ENCODE peak calls at places on chromosomes 11 and 22, in six cellular contexts. C, Z, N, A, Y and X are unnamed samples. For H3K4me1, the result is how much of the 10 kb centered on the place peaks cover.

GRCh38 chr11:117271208-117271607 is 19.9 kb upstream of the BACE1-AS start:
- DNase-seq in C (no peak), N (peak), Z (no peak), A (no peak), Y (no peak), X (no peak)

GRCh38 chr11:117950999-117951961 is 22.1 kb upstream of the TMPRSS13 start:
- DNase-seq in C (no peak), A (no peak), N (no peak), Y (no peak), Z (no peak), X (no peak)

GRCh38 chr22:24181088-24181995 is at the start of gene SUSD2:
- DNase-seq in N (peak), C (peak), Z (no peak), Y (no peak), A (no peak), X (peak)

GRCh38 chr11:102391549-102392237 is 44.7 kb downstream of the BIRC2 start:
- DNase-seq in N (no peak), Z (no peak), C (no peak), Y (no peak), A (no peak), X (peak)

GRCh38 chr11:117950320-117950719 is 21.1 kb upstream of the TMPRSS13 start:
- DNase-seq in A (no peak), N (peak), C (no peak), Y (no peak), Z (peak), X (peak)

GRCh38 chr11:32259641-32260081 is 168.8 kb downstream of the RCN1 start:
- DNase-seq in Y (no peak), Z (peak), C (no peak), N (no peak), A (no peak), X (no peak)

GRCh38 chr11:67634366-67635230 is 4.9 kb upstream of the NUDT8 start:
- DNase-seq in C (no peak), N (no peak), Y (no peak), Z (no peak), A (no peak), X (peak)

GRCh38 chr11:36211735-36212430 is 77.3 kb downstream of the COMMD9 start:
- DNase-seq in Y (no peak), C (peak), Z (no peak), A (no peak), N (peak), X (peak)

GRCh38 chr11:73388241-73389133 is 12.3 kb downstream of the RELT start:
- DNase-seq in C (peak), N (peak), Y (no peak), A (no peak), Z (no peak), X (peak)

GRCh38 chr22:40101417-40102101 is 76.2 kb upstream of the TNRC6B start:
- DNase-seq in Y (no peak), A (no peak), C (peak), N (no peak), Z (no peak), X (no peak)

GRCh38 chr22:49270595-49271368 is 556.9 kb downstream of the BRD1 start:
- DNase-seq in C (no peak), Y (no peak), Z (no peak), N (no peak), A (no peak), X (peak)

GRCh38 chr22:42803454-42803853 is 53.6 kb downstream of the ARFGAP3 start:
- DNase-seq in C (no peak), Y (no peak), A (no peak), N (no peak), Z (no peak), X (no peak)

GRCh38 chr22:46571642-46572250 is 34.3 kb upstream of the CELSR1 start:
- DNase-seq in C (no peak), Y (no peak), A (no peak), Z (no peak), N (no peak), X (no peak)

GRCh38 chr22:49328076-49328475 is 499.6 kb downstream of the BRD1 start:
- DNase-seq in Z (no peak), N (no peak), Y (no peak), A (no peak), C (no peak), X (peak)

GRCh38 chr22:20519558-20519957 is 12.1 kb downstream of the MED15 start:
- DNase-seq in Y (no peak), N (no peak), Z (no peak), A (no peak), C (no peak), X (no peak)

GRCh38 chr11:118410055-118410745 is 8.8 kb downstream of the ATP5MG start:
- DNase-seq in A (no peak), N (no peak), Y (no peak), C (no peak), Z (no peak), X (no peak)

GRCh38 chr11:5705688-5706087 is 16.1 kb downstream of the TRIM22 start:
- DNase-seq in C (no peak), Y (no peak), A (no peak), Z (no peak), N (no peak), X (no peak)
- H3K4me1 ChIP-seq in C (under half), Y (under half), A (under half), Z (under half), N (under half), X (under half)

DNA sequence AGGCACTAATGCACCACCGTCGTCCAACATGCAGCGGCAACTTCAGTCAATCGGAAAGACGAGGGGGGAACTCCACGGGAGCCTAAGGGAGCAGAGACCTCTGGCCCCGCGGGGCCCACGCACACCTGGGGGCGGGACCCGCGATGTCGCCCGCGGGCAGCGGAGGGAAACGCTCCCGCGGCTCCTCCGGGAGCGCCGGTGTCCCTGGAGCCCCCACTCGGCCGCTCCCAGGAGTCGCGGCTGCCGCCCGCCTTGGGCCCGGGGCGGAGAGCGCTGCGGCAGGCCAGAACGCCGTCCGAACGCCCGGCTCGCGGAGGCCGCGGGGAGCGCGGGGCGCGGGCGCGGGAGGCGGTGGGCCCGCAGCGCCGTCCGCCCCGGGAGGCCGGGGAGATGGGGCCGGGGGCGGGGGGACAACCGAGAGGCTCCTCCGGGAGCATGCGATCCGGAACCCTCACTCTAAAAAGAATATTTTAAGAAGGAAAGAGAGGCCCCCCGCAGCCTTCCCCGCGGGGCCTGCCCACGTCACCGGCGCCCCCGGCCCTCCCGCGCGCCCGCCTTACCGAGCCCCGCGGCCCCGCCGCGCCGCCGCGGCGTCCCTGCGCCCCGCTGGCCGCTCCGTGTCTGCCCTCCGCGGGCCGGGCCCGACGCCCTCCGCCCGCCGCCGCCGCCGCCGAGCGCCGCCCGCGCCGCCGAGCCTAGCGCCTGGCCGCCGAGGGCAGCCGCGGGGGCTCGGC is 86.6 kb upstream of the ARHGAP32 start:
- DNase-seq in C (peak), N (no peak), A (no peak), Y (no peak), Z (peak), X (peak)
- H3K9ac ChIP-seq in C (peak), N (peak), A (peak), Y (peak), Z (peak), X (peak)

DNA sequence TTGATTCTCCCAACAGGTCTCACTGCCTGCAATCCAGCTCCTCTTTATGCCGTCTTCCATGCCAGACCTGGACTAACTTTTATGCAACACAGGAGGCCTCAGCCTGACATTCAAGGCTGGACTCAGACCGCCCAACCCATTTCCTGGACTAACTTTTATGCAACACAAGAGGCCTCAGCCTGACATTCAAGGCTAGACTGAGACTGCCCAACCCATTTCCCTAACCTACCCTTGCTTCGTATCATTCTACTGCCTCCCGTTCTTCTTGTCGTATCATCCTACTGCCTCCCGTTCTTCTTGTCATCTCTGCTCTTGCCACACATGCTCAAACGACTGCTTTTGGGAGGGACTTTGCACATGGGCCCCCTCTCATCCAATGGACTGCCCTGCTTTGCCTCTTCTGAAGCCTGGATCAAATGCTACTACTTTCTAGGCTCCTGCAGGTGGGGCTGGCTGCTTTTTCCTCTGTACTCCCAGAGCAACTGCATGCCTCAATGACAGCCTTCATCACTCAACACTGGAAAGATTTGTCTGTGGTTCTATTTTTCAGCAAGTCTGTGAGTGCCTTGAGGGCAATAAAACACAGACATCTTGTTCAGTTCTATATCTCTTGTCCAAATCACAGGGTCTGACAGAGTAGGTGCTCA is 7.8 kb downstream of the TBC1D10A start:
- DNase-seq in C (peak), Z (no peak), A (no peak), Y (no peak), N (peak), X (peak)
- H3K4me1 ChIP-seq in C (under half), Z (under half), A (under half), Y (under half), N (under half), X (under half)

GRCh38 chr11:47257518-47258316 is at the start of gene NR1H3:
- DNase-seq in A (no peak), Z (no peak), N (peak), C (peak), Y (no peak), X (peak)
- H3K9ac ChIP-seq in A (peak), Z (no peak), N (peak), C (no peak), Y (no peak), X (peak)

DNA sequence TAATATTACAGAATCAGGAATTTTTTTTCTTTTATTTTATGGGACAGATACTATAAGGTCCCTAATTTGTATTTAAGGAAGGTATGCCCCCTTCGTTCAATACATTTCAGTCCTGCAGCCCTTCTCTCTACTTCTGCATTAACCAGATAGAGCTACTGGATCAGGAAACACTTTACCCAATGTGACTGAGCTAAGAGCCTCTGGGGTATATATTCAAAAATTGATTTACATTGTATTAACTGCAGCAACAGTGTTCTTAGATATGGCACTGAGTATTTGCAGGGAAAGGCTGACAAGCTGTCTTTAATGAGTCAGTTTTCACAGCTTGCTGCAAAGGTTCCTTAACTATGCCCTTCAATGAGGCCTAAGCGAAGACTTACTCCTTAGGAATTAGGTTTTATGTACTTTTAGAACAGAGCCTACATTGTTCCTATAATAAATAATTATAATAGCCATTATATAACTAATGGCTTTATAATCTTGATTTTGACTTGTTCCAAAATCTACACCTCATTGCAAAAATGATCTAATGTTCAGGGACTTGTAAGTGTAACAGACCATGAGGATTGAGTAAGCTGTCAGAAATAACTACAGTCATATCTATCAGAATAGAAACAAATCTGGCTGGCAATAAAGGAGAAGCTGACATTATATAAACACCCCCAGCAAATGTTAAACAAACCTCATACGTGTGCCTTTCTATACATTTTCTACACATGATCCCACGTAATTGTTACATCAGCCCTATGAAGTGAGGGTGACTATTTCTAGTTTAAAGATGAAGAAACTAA is 55.0 kb downstream of the DDI1 start:
- DNase-seq in Z (no peak), Y (no peak), C (no peak), A (no peak), N (peak), X (no peak)
- H3K4me1 ChIP-seq in Z (under half), Y (under half), C (under half), A (under half), N (under half), X (under half)